ENCODE peak calls at places on chromosomes 7 and 10, in four cellular contexts. One of them, this sample, is unnamed.

GRCh38 chr10:20596065-20596760 is 300.9 kb downstream of the NEBL start:
- DNase-seq in NCI-H510A treated with DMSO at 0.1 percent for 48 hours: no peak
- DNase-seq in fibroblast of pulmonary artery: peak
- DNase-seq in germinal center: no peak
- DNase-seq in this sample: peak

GRCh38 chr10:45003432-45004000 is 2.8 kb downstream of the ZNF22 start:
- DNase-seq in fibroblast of pulmonary artery: no peak
- DNase-seq in germinal center: no peak
- DNase-seq in NCI-H510A treated with DMSO at 0.1 percent for 48 hours: no peak
- DNase-seq in this sample: no peak

GRCh38 chr7:86876132-86876531 is 183.3 kb downstream of the ELAPOR2 start:
- DNase-seq in germinal center: no peak
- DNase-seq in NCI-H510A treated with DMSO at 0.1 percent for 48 hours: no peak
- DNase-seq in fibroblast of pulmonary artery: no peak
- DNase-seq in this sample: no peak

GRCh38 chr7:47273974-47274766 is 307.7 kb downstream of the TNS3 start:
- DNase-seq in germinal center: no peak
- DNase-seq in NCI-H510A treated with DMSO at 0.1 percent for 48 hours: no peak
- DNase-seq in fibroblast of pulmonary artery: no peak
- DNase-seq in this sample: no peak

GRCh38 chr7:134175724-134176350 is 48.7 kb downstream of the LRGUK start:
- DNase-seq in fibroblast of pulmonary artery: no peak
- DNase-seq in germinal center: no peak
- DNase-seq in NCI-H510A treated with DMSO at 0.1 percent for 48 hours: no peak
- DNase-seq in this sample: no peak

GRCh38 chr7:97064972-97065587 is 40.4 kb upstream of the DLX5 start:
- DNase-seq in germinal center: peak
- DNase-seq in fibroblast of pulmonary artery: peak
- DNase-seq in NCI-H510A treated with DMSO at 0.1 percent for 48 hours: peak
- DNase-seq in this sample: peak

GRCh38 chr10:61621538-61622150 is 41.1 kb upstream of the CABCOCO1 start:
- DNase-seq in fibroblast of pulmonary artery: peak
- DNase-seq in NCI-H510A treated with DMSO at 0.1 percent for 48 hours: peak
- DNase-seq in germinal center: no peak
- DNase-seq in this sample: no peak

GRCh38 chr7:136004083-136004482 is 26.9 kb upstream of the MTPN start:
- DNase-seq in germinal center: no peak
- DNase-seq in NCI-H510A treated with DMSO at 0.1 percent for 48 hours: no peak
- DNase-seq in fibroblast of pulmonary artery: no peak
- DNase-seq in this sample: no peak

GRCh38 chr7:33739286-33739685 is 166.1 kb upstream of the BMPER start:
- DNase-seq in NCI-H510A treated with DMSO at 0.1 percent for 48 hours: no peak
- DNase-seq in fibroblast of pulmonary artery: no peak
- DNase-seq in germinal center: no peak
- DNase-seq in this sample: no peak

GRCh38 chr7:50085344-50085743 is 7.7 kb downstream of the ZPBP start:
- DNase-seq in fibroblast of pulmonary artery: no peak
- DNase-seq in germinal center: no peak
- DNase-seq in NCI-H510A treated with DMSO at 0.1 percent for 48 hours: no peak
- DNase-seq in this sample: no peak

GRCh38 chr7:44666566-44666965 is 60.1 kb downstream of the OGDH start:
- DNase-seq in germinal center: no peak
- DNase-seq in fibroblast of pulmonary artery: no peak
- DNase-seq in NCI-H510A treated with DMSO at 0.1 percent for 48 hours: no peak
- DNase-seq in this sample: no peak

GRCh38 chr10:95907454-95908253 is at the start of gene CC2D2B:
- DNase-seq in fibroblast of pulmonary artery: peak
- DNase-seq in germinal center: peak
- DNase-seq in NCI-H510A treated with DMSO at 0.1 percent for 48 hours: peak
- DNase-seq in this sample: peak

GRCh38 chr7:2209146-2209960 is 23.4 kb downstream of the MAD1L1 start:
- DNase-seq in fibroblast of pulmonary artery: peak
- DNase-seq in germinal center: peak
- DNase-seq in NCI-H510A treated with DMSO at 0.1 percent for 48 hours: peak
- DNase-seq in this sample: peak

GRCh38 chr7:134845461-134845860 is 66.0 kb downstream of the CALD1 start:
- DNase-seq in fibroblast of pulmonary artery: no peak
- DNase-seq in germinal center: peak
- DNase-seq in NCI-H510A treated with DMSO at 0.1 percent for 48 hours: no peak
- DNase-seq in this sample: no peak

GRCh38 chr10:79463578-79464496 is 18.4 kb upstream of the ZCCHC24 start:
- DNase-seq in germinal center: no peak
- DNase-seq in NCI-H510A treated with DMSO at 0.1 percent for 48 hours: no peak
- DNase-seq in fibroblast of pulmonary artery: no peak
- DNase-seq in this sample: peak

GRCh38 chr10:130189466-130190064 is 53.4 kb downstream of the GLRX3 start:
- DNase-seq in NCI-H510A treated with DMSO at 0.1 percent for 48 hours: no peak
- DNase-seq in fibroblast of pulmonary artery: no peak
- DNase-seq in germinal center: no peak
- DNase-seq in this sample: no peak

GRCh38 chr10:100470367-100470766 is 7.6 kb downstream of the WNT8B start:
- DNase-seq in germinal center: no peak
- DNase-seq in NCI-H510A treated with DMSO at 0.1 percent for 48 hours: no peak
- DNase-seq in fibroblast of pulmonary artery: peak
- DNase-seq in this sample: peak

GRCh38 chr10:16967866-16968721 is 150.9 kb upstream of the RSU1 start:
- DNase-seq in fibroblast of pulmonary artery: peak
- DNase-seq in NCI-H510A treated with DMSO at 0.1 percent for 48 hours: no peak
- DNase-seq in germinal center: no peak
- DNase-seq in this sample: peak

GRCh38 chr10:77936697-77937567 is 10.4 kb upstream of the DLG5 start:
- DNase-seq in germinal center: no peak
- DNase-seq in fibroblast of pulmonary artery: no peak
- DNase-seq in NCI-H510A treated with DMSO at 0.1 percent for 48 hours: no peak
- DNase-seq in this sample: no peak

GRCh38 chr7:50792342-50793114 is 9.8 kb upstream of the GRB10 start:
- DNase-seq in NCI-H510A treated with DMSO at 0.1 percent for 48 hours: peak
- DNase-seq in germinal center: no peak
- DNase-seq in fibroblast of pulmonary artery: peak
- DNase-seq in this sample: peak

GRCh38 chr7:49099587-49100326 is 175.4 kb downstream of the CDC14C start:
- DNase-seq in NCI-H510A treated with DMSO at 0.1 percent for 48 hours: no peak
- DNase-seq in fibroblast of pulmonary artery: no peak
- DNase-seq in germinal center: no peak
- DNase-seq in this sample: no peak